ENCODE peak calls at places on chromosome 12, in four cellular contexts. One of them, this sample, is unnamed.

GRCh38 chr12:7628401-7628961 is 37.2 kb downstream of the APOBEC1 start:
- DNase-seq in GM12878: no peak
- DNase-seq in K562: no peak
- DNase-seq in GM12891: no peak
- DNase-seq in this sample: no peak

GRCh38 chr12:113322353-113322752 is 12.6 kb downstream of the SLC8B1 start:
- DNase-seq in GM12891: no peak
- DNase-seq in GM12878: no peak
- DNase-seq in K562: no peak
- DNase-seq in this sample: peak

GRCh38 chr12:47824629-47825028 is 4.9 kb upstream of the HDAC7 start:
- DNase-seq in K562: no peak
- DNase-seq in GM12891: no peak
- DNase-seq in GM12878: no peak
- DNase-seq in this sample: no peak

GRCh38 chr12:123264642-123265041 is 7.0 kb downstream of the CDK2AP1 start:
- DNase-seq in GM12878: no peak
- DNase-seq in GM12891: no peak
- DNase-seq in K562: peak
- DNase-seq in this sample: no peak

GRCh38 chr12:71756054-71756675 is 1.5 kb downstream of the RAB21 start:
- DNase-seq in GM12891: no peak
- DNase-seq in K562: no peak
- DNase-seq in GM12878: no peak
- DNase-seq in this sample: no peak

GRCh38 chr12:27427824-27428223 is 18.7 kb upstream of the SMCO2 start:
- DNase-seq in K562: no peak
- DNase-seq in GM12891: no peak
- DNase-seq in GM12878: no peak
- DNase-seq in this sample: no peak

GRCh38 chr12:4447151-4447550 is 1.5 kb upstream of the FGF6 start:
- DNase-seq in GM12891: no peak
- DNase-seq in K562: no peak
- DNase-seq in GM12878: no peak
- DNase-seq in this sample: no peak

GRCh38 chr12:88325076-88325827 is 183.1 kb downstream of the TMTC3 start:
- DNase-seq in GM12878: no peak
- DNase-seq in GM12891: no peak
- DNase-seq in K562: no peak
- DNase-seq in this sample: no peak

GRCh38 chr12:109162551-109162950 is 46.2 kb downstream of the ACACB start:
- DNase-seq in K562: no peak
- DNase-seq in GM12878: no peak
- DNase-seq in GM12891: no peak
- DNase-seq in this sample: no peak

GRCh38 chr12:78473561-78473960 is 391.0 kb upstream of the SYT1 start:
- DNase-seq in GM12878: no peak
- DNase-seq in K562: no peak
- DNase-seq in GM12891: no peak
- DNase-seq in this sample: no peak

GRCh38 chr12:95408201-95408600 is 65.8 kb upstream of the METAP2 start:
- DNase-seq in K562: peak
- DNase-seq in GM12878: no peak
- DNase-seq in GM12891: no peak
- DNase-seq in this sample: no peak

GRCh38 chr12:21942377-21942703 is 1.1 kb upstream of the ABCC9 start:
- DNase-seq in K562: no peak
- DNase-seq in GM12891: no peak
- DNase-seq in GM12878: no peak
- DNase-seq in this sample: no peak

GRCh38 chr12:55700255-55701018 is 7.3 kb downstream of the ITGA7 start:
- DNase-seq in GM12878: no peak
- DNase-seq in K562: no peak
- DNase-seq in GM12891: no peak
- DNase-seq in this sample: no peak
- TF ChIP-seq SPI1 in GM12878: no peak
- TF ChIP-seq SPI1 in K562: no peak
- TF ChIP-seq SPI1 in GM12891: no peak
- TF ChIP-seq SPI1 in this sample: no peak

GRCh38 chr12:62724947-62725447 is 210.0 kb downstream of the PPM1H start:
- DNase-seq in GM12878: no peak
- DNase-seq in K562: peak
- DNase-seq in GM12891: no peak
- DNase-seq in this sample: no peak
- TF ChIP-seq POLR2AphosphoS5 in GM12878: no peak
- TF ChIP-seq POLR2AphosphoS5 in K562: no peak
- TF ChIP-seq POLR2AphosphoS5 in GM12891: no peak
- TF ChIP-seq POLR2AphosphoS5 in this sample: no peak

DNA sequence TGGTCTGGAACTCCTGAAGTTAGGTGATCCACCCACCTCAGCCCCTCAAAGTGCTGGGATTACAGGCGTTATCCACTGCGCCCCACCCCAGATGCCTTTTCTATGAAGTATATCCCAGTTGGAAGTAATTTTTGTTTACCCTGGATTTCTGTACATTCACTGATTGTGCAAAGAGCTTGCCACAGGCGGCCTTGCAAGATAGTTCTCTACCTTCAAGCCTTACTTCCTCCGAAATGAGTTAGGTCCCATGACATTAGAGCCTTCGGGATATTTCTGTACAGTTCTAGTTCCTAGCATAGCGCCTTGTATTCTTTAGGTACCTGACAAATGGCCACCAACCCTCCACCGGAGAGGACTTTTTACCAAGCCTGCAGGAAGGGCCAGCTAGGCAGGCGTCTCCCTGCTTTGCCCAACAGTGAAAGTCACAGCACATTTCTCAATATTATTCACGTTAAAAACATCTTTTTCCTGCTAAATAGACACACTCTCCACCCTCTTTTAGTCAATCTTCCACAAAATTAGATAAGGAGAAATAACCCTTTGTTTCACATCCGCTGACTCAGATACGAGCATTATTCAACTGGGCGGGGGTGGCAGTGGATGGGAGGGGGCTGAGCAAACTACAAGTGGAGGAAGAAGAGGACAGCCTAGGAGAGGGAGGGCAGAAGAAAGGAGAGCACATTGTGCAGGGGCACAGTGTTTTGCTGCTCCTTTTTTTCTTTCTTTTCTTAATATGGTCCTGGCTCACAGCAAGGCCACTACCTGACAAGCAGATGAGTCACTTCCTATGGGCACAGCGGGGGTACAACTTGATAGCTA is 40.0 kb upstream of the CAPRIN2 start:
- DNase-seq in K562: peak
- DNase-seq in GM12878: no peak
- DNase-seq in GM12891: no peak
- DNase-seq in this sample: no peak
- TF ChIP-seq SPI1 in K562: no peak
- TF ChIP-seq SPI1 in GM12878: no peak
- TF ChIP-seq SPI1 in GM12891: no peak
- TF ChIP-seq SPI1 in this sample: no peak

GRCh38 chr12:53219116-53219955 is 12.3 kb upstream of the ITGB7 start:
- DNase-seq in GM12891: peak
- DNase-seq in GM12878: no peak
- DNase-seq in K562: peak
- DNase-seq in this sample: peak

GRCh38 chr12:53222170-53223005 is 9.6 kb downstream of the RARG start:
- DNase-seq in K562: no peak
- DNase-seq in GM12878: no peak
- DNase-seq in GM12891: no peak
- DNase-seq in this sample: no peak

GRCh38 chr12:53219956-53220856 is 11.8 kb downstream of the RARG start:
- DNase-seq in GM12878: no peak
- DNase-seq in GM12891: peak
- DNase-seq in K562: peak
- DNase-seq in this sample: no peak

GRCh38 chr12:53221203-53222076 is 10.6 kb downstream of the RARG start:
- DNase-seq in GM12891: peak
- DNase-seq in K562: peak
- DNase-seq in GM12878: no peak
- DNase-seq in this sample: peak

GRCh38 chr12:53220857-53221202 is 11.2 kb downstream of the RARG start:
- DNase-seq in K562: peak
- DNase-seq in GM12891: peak
- DNase-seq in GM12878: peak
- DNase-seq in this sample: peak
- TF ChIP-seq POLR2AphosphoS5 in K562: no peak
- TF ChIP-seq POLR2AphosphoS5 in GM12891: no peak
- TF ChIP-seq POLR2AphosphoS5 in GM12878: no peak
- TF ChIP-seq POLR2AphosphoS5 in this sample: no peak

DNA sequence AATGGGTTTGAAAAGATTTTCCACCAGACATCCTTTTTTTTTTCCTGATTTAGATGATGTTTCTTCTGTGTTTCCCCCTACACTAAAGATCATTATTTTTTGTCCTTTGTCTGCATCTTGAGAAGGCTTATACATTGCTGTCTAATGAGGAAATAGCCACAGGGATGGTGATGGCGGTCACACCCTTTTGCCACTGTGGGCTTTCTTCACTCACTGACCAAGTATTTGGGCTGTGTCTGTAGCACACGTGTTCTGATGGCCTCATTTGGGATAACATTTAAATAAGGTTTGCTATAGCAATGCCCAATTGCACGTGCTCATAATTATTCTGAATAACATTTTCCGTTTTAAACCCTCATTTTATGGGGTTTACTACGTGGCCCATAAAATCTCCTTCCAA is 230.3 kb upstream of the PRICKLE1 start:
- DNase-seq in GM12878: no peak
- DNase-seq in K562: no peak
- DNase-seq in GM12891: no peak
- DNase-seq in this sample: no peak
- TF ChIP-seq SPI1 in GM12878: no peak
- TF ChIP-seq SPI1 in K562: no peak
- TF ChIP-seq SPI1 in GM12891: no peak
- TF ChIP-seq SPI1 in this sample: no peak

DNA sequence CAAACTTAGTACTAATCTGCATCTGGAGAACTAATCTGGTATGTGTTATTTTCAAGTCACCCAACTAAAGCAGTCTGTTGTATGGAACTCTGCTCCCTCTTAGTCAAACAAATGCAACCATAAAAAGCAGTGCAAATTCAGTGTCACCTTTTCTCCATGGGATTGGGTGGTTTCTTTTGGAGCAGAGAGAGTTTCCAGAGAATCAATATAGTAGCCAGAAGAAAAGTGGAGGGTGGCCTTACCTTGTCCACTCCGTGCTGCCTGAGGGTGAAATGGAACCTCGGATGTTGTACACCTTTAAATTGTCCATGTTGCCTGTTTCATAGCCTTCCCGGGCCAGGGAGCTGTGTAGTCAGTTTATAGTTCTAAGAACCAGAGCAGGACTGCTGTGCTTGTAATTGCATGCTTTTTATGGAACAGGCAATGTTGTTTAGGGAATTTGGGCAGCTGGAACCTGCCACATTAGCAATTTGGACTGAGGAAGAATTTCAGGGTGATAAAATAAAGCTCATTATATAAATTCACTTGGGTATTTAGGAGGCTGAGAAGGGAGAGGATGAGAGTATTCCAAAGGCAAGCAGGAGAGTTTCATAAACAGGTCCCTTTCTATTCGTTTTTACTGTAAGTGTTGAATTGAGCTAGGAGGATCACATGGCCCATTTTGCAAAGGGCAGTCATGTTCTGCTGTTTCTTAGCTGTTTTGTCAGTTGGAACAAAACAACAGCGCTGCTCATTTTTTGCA is 60.5 kb downstream of the CRADD start:
- DNase-seq in GM12878: no peak
- DNase-seq in GM12891: no peak
- DNase-seq in K562: peak
- DNase-seq in this sample: no peak
- TF ChIP-seq POLR2AphosphoS5 in GM12878: no peak
- TF ChIP-seq POLR2AphosphoS5 in GM12891: no peak
- TF ChIP-seq POLR2AphosphoS5 in K562: no peak
- TF ChIP-seq POLR2AphosphoS5 in this sample: no peak

This sample was measured in HL-60.